ENCODE peak calls at places on chromosomes 11 and 22, in four cellular contexts. One of them, this sample, is unnamed.

GRCh38 chr22:38309614-38310517 is 7.4 kb downstream of the CSNK1E start:
- DNase-seq in HepG2: peak
- DNase-seq in GM12878: no peak
- DNase-seq in K562: no peak
- DNase-seq in this sample: no peak

GRCh38 chr11:69321877-69322350 is 28.0 kb downstream of the MYEOV start:
- DNase-seq in K562: no peak
- DNase-seq in GM12878: no peak
- DNase-seq in HepG2: no peak
- DNase-seq in this sample: no peak

GRCh38 chr11:123474994-123475393 is 44.9 kb downstream of the GRAMD1B start:
- DNase-seq in HepG2: no peak
- DNase-seq in K562: no peak
- DNase-seq in GM12878: no peak
- DNase-seq in this sample: no peak

GRCh38 chr11:123083623-123084029 is 21.7 kb upstream of the HSPA8 start:
- DNase-seq in K562: peak
- DNase-seq in HepG2: peak
- DNase-seq in GM12878: no peak
- DNase-seq in this sample: no peak

GRCh38 chr11:68757711-68758110 is 6.4 kb upstream of the TESMIN start:
- DNase-seq in HepG2: no peak
- DNase-seq in GM12878: no peak
- DNase-seq in K562: no peak
- DNase-seq in this sample: no peak

GRCh38 chr22:42800731-42801536 is 56.1 kb downstream of the ARFGAP3 start:
- DNase-seq in HepG2: peak
- DNase-seq in K562: no peak
- DNase-seq in GM12878: no peak
- DNase-seq in this sample: no peak

GRCh38 chr11:474914-475506 is 24.9 kb downstream of the PTDSS2 start:
- DNase-seq in GM12878: no peak
- DNase-seq in K562: no peak
- DNase-seq in HepG2: no peak
- DNase-seq in this sample: no peak

GRCh38 chr11:48093323-48093722 is 113.0 kb downstream of the PTPRJ start:
- DNase-seq in GM12878: no peak
- DNase-seq in HepG2: no peak
- DNase-seq in K562: no peak
- DNase-seq in this sample: no peak

GRCh38 chr11:35474677-35475076 is 50.7 kb downstream of the PAMR1 start:
- DNase-seq in HepG2: no peak
- DNase-seq in K562: no peak
- DNase-seq in GM12878: no peak
- DNase-seq in this sample: no peak

GRCh38 chr22:46115388-46115678 is 35.0 kb upstream of the PPARA start:
- DNase-seq in GM12878: no peak
- DNase-seq in K562: no peak
- DNase-seq in HepG2: no peak
- DNase-seq in this sample: no peak

GRCh38 chr11:119486691-119487259 is 63.8 kb upstream of the THY1 start:
- DNase-seq in K562: no peak
- DNase-seq in GM12878: no peak
- DNase-seq in HepG2: no peak
- DNase-seq in this sample: no peak

GRCh38 chr22:45262931-45263789 is 21.6 kb upstream of the UPK3A start:
- DNase-seq in HepG2: no peak
- DNase-seq in K562: no peak
- DNase-seq in GM12878: peak
- DNase-seq in this sample: no peak

GRCh38 chr11:66880484-66881211 is 23.8 kb downstream of the LRFN4 start:
- DNase-seq in K562: no peak
- DNase-seq in HepG2: no peak
- DNase-seq in GM12878: no peak
- DNase-seq in this sample: no peak

GRCh38 chr11:103870821-103871309 is 165.6 kb upstream of the DDI1 start:
- DNase-seq in GM12878: no peak
- DNase-seq in HepG2: no peak
- DNase-seq in K562: no peak
- DNase-seq in this sample: no peak

GRCh38 chr22:35984183-35984710 is 44.4 kb downstream of the RBFOX2 start:
- DNase-seq in GM12878: no peak
- DNase-seq in K562: no peak
- DNase-seq in HepG2: no peak
- DNase-seq in this sample: no peak

GRCh38 chr11:27329867-27330632 is 33.0 kb downstream of the CCDC34 start:
- DNase-seq in K562: no peak
- DNase-seq in GM12878: no peak
- DNase-seq in HepG2: no peak
- DNase-seq in this sample: no peak

GRCh38 chr11:47398551-47398950 is 9.8 kb upstream of the SLC39A13 start:
- DNase-seq in HepG2: no peak
- DNase-seq in GM12878: no peak
- DNase-seq in K562: no peak
- DNase-seq in this sample: no peak

GRCh38 chr11:36408476-36409136 is 101.5 kb downstream of the TRAF6 start:
- DNase-seq in GM12878: no peak
- DNase-seq in K562: no peak
- DNase-seq in HepG2: no peak
- DNase-seq in this sample: no peak

GRCh38 chr11:16749666-16750065 is 11.2 kb downstream of the C11orf58 start:
- DNase-seq in HepG2: no peak
- DNase-seq in K562: no peak
- DNase-seq in GM12878: no peak
- DNase-seq in this sample: no peak

GRCh38 chr11:70270877-70271634 is 566 bp downstream of the PPFIA1 start:
- DNase-seq in GM12878: no peak
- DNase-seq in HepG2: peak
- DNase-seq in K562: peak
- DNase-seq in this sample: peak

GRCh38 chr11:34292546-34292945 is 65.3 kb downstream of the ABTB2 start:
- DNase-seq in HepG2: no peak
- DNase-seq in GM12878: no peak
- DNase-seq in K562: no peak
- DNase-seq in this sample: no peak

GRCh38 chr11:76598426-76598839 is 72.1 kb downstream of the LRRC32 start:
- DNase-seq in K562: peak
- DNase-seq in HepG2: peak
- DNase-seq in GM12878: peak
- DNase-seq in this sample: peak

GRCh38 chr22:43988116-43988817 is 33.0 kb downstream of the SAMM50 start:
- DNase-seq in K562: no peak
- DNase-seq in HepG2: no peak
- DNase-seq in GM12878: no peak
- DNase-seq in this sample: no peak

GRCh38 chr11:130592056-130592455 is 143.6 kb downstream of the ADAMTS15 start:
- DNase-seq in GM12878: no peak
- DNase-seq in K562: no peak
- DNase-seq in HepG2: no peak
- DNase-seq in this sample: no peak

GRCh38 chr11:40215605-40216004 is 1243.8 kb downstream of the LRRC4C start:
- DNase-seq in GM12878: no peak
- DNase-seq in K562: no peak
- DNase-seq in HepG2: no peak
- DNase-seq in this sample: no peak

GRCh38 chr11:130051077-130051476 is 18.6 kb upstream of the APLP2 start:
- DNase-seq in HepG2: no peak
- DNase-seq in K562: no peak
- DNase-seq in GM12878: no peak
- DNase-seq in this sample: no peak

GRCh38 chr11:75592699-75593098 is 30.6 kb downstream of the SERPINH1 start:
- DNase-seq in K562: no peak
- DNase-seq in HepG2: no peak
- DNase-seq in GM12878: no peak
- DNase-seq in this sample: no peak

GRCh38 chr22:37484115-37485005 is 1.8 kb downstream of the MFNG start:
- DNase-seq in K562: no peak
- DNase-seq in GM12878: peak
- DNase-seq in HepG2: no peak
- DNase-seq in this sample: no peak

GRCh38 chr11:69115586-69116560 is 39.9 kb upstream of the SMIM38 start:
- DNase-seq in GM12878: no peak
- DNase-seq in K562: peak
- DNase-seq in HepG2: no peak
- DNase-seq in this sample: no peak

GRCh38 chr22:38316340-38317236 is 645 bp downstream of the CSNK1E start:
- DNase-seq in GM12878: no peak
- DNase-seq in K562: peak
- DNase-seq in HepG2: no peak
- DNase-seq in this sample: no peak

GRCh38 chr11:82547163-82547560 is 186.5 kb downstream of the FAM181B start:
- DNase-seq in GM12878: no peak
- DNase-seq in K562: no peak
- DNase-seq in HepG2: no peak
- DNase-seq in this sample: no peak

GRCh38 chr11:22430286-22430685 is 92.1 kb downstream of the SLC17A6 start:
- DNase-seq in GM12878: no peak
- DNase-seq in HepG2: no peak
- DNase-seq in K562: no peak
- DNase-seq in this sample: no peak

GRCh38 chr11:116535954-116536353 is 236.8 kb downstream of the BUD13 start:
- DNase-seq in GM12878: no peak
- DNase-seq in K562: no peak
- DNase-seq in HepG2: no peak
- DNase-seq in this sample: peak

GRCh38 chr11:115802641-115803040 is 298.4 kb upstream of the CADM1 start:
- DNase-seq in GM12878: no peak
- DNase-seq in HepG2: no peak
- DNase-seq in K562: no peak
- DNase-seq in this sample: no peak

GRCh38 chr11:29272019-29272654 is 744.7 kb downstream of the KCNA4 start:
- DNase-seq in GM12878: no peak
- DNase-seq in HepG2: no peak
- DNase-seq in K562: no peak
- DNase-seq in this sample: no peak

GRCh38 chr11:36594316-36594989 is at the start of gene IFTAP:
- DNase-seq in HepG2: peak
- DNase-seq in GM12878: no peak
- DNase-seq in K562: peak
- DNase-seq in this sample: peak

GRCh38 chr11:61980783-61981541 is 13.5 kb upstream of the FTH1 start:
- DNase-seq in GM12878: no peak
- DNase-seq in HepG2: peak
- DNase-seq in K562: no peak
- DNase-seq in this sample: no peak
- TF ChIP-seq ATF2 in GM12878: no peak
- TF ChIP-seq ATF2 in HepG2: peak
- TF ChIP-seq ATF2 in K562: no peak
- TF ChIP-seq ATF2 in this sample: no peak

DNA sequence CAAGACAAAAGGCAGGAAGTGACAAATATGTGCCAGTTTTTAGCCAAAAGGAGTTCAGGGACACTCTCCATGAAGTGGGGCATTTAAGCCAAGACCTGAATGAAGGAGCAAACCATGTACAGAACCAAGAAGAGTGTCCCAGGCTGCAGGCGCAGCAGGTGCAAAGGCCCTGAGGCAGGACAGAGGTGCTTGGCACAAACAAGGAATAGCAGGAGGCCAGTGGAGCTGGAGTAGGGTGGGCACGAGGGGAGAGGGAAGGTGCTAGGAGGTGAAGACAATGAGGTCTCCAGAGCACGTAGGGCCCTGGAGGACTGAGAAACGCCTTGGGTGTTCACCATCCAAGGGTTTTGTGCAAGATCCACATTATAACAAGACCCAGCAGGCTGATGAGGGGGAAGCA is 474.1 kb downstream of the MN1 start:
- DNase-seq in GM12878: no peak
- DNase-seq in K562: no peak
- DNase-seq in HepG2: no peak
- DNase-seq in this sample: no peak
- TF ChIP-seq ETV6 in GM12878: no peak
- TF ChIP-seq ETV6 in K562: no peak
- TF ChIP-seq ETV6 in HepG2: no peak
- TF ChIP-seq ETV6 in this sample: no peak

GRCh38 chr11:61873588-61874459 is 17.5 kb downstream of the FADS3 start:
- DNase-seq in HepG2: no peak
- DNase-seq in GM12878: no peak
- DNase-seq in K562: no peak
- DNase-seq in this sample: no peak
- TF ChIP-seq ATF2 in HepG2: no peak
- TF ChIP-seq ATF2 in GM12878: no peak
- TF ChIP-seq ATF2 in K562: no peak
- TF ChIP-seq ATF2 in this sample: no peak

GRCh38 chr11:3340025-3340424 is 38.9 kb downstream of the ZNF195 start:
- DNase-seq in K562: peak
- DNase-seq in GM12878: no peak
- DNase-seq in HepG2: no peak
- DNase-seq in this sample: no peak

GRCh38 chr11:3344327-3344726 is 34.6 kb downstream of the ZNF195 start:
- DNase-seq in HepG2: no peak
- DNase-seq in K562: no peak
- DNase-seq in GM12878: no peak
- DNase-seq in this sample: no peak

GRCh38 chr11:3344775-3345174 is 34.2 kb downstream of the ZNF195 start:
- DNase-seq in HepG2: no peak
- DNase-seq in GM12878: no peak
- DNase-seq in K562: no peak
- DNase-seq in this sample: no peak

GRCh38 chr11:3338569-3339565 is 40.1 kb downstream of the ZNF195 start:
- DNase-seq in GM12878: no peak
- DNase-seq in K562: no peak
- DNase-seq in HepG2: no peak
- DNase-seq in this sample: no peak

DNA sequence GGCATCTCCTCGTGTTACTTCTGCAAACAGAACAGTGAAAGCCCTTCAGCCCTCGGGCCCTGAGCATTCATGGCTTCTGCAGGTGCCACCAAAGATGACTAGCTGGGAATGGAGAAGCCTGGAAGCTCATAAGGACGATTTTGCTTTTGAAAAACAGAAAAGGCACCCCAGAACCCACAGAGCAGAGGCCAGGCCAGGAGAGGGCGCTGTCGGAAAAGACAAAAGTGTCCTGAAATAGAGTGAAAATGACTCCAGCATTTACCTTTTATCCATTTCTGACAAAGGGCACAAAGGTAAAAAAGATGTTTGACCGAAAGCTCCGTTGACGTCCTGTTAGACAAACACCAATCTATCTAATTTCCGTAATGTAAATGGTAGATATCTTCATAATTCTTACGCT is 37.6 kb downstream of the ZNF195 start:
- DNase-seq in GM12878: no peak
- DNase-seq in K562: peak
- DNase-seq in HepG2: peak
- DNase-seq in this sample: peak
- TF ChIP-seq ETV6 in GM12878: no peak
- TF ChIP-seq ETV6 in K562: no peak
- TF ChIP-seq ETV6 in HepG2: no peak
- TF ChIP-seq ETV6 in this sample: no peak

This sample was measured in WTC11.